ENCODE peak calls at places on chromosomes 6 and 20, in eight cellular contexts. One of them, this sample, is unnamed.

GRCh38 chr6:116115781-116116180 is 10.2 kb downstream of the COL10A1 start:
- DNase-seq in T-helper 2 cell: no peak
- DNase-seq in dorsolateral prefrontal cortex: no peak
- DNase-seq in nephron progenitor cell: no peak
- DNase-seq in NCI-H1417: no peak
- DNase-seq in activated CD8-positive, alpha-beta memory T cell treated with anti-CD3 and anti-CD28 coated beads, Interleukin-2, amount 10 ng/mL, durations not matched to agents 7 days and 5 days: no peak
- DNase-seq in MM.1S: no peak
- DNase-seq in stimulated activated CD4-positive, alpha-beta T cell treated with anti-CD3 and anti-CD28 coated beads, Interleukin-15, amount 100 ng/mL, for 1 hour: no peak
- DNase-seq in this sample: no peak

GRCh38 chr20:3679749-3680700 is 1.8 kb downstream of the ADAM33 start:
- DNase-seq in NCI-H1417: no peak
- DNase-seq in T-helper 2 cell: no peak
- DNase-seq in dorsolateral prefrontal cortex: no peak
- DNase-seq in nephron progenitor cell: no peak
- DNase-seq in stimulated activated CD4-positive, alpha-beta T cell treated with anti-CD3 and anti-CD28 coated beads, Interleukin-15, amount 100 ng/mL, for 1 hour: no peak
- DNase-seq in MM.1S: no peak
- DNase-seq in activated CD8-positive, alpha-beta memory T cell treated with anti-CD3 and anti-CD28 coated beads, Interleukin-2, amount 10 ng/mL, durations not matched to agents 7 days and 5 days: no peak
- DNase-seq in this sample: peak; percentile 63

GRCh38 chr20:44745122-44745521 is 543 bp upstream of the KCNK15 start:
- DNase-seq in NCI-H1417: no peak
- DNase-seq in MM.1S: no peak
- DNase-seq in stimulated activated CD4-positive, alpha-beta T cell treated with anti-CD3 and anti-CD28 coated beads, Interleukin-15, amount 100 ng/mL, for 1 hour: no peak
- DNase-seq in activated CD8-positive, alpha-beta memory T cell treated with anti-CD3 and anti-CD28 coated beads, Interleukin-2, amount 10 ng/mL, durations not matched to agents 7 days and 5 days: no peak
- DNase-seq in T-helper 2 cell: no peak
- DNase-seq in nephron progenitor cell: no peak
- DNase-seq in dorsolateral prefrontal cortex: no peak
- DNase-seq in this sample: no peak

GRCh38 chr6:134145786-134146185 is 93.4 kb upstream of the SLC2A12 start:
- DNase-seq in NCI-H1417: no peak
- DNase-seq in dorsolateral prefrontal cortex: no peak
- DNase-seq in activated CD8-positive, alpha-beta memory T cell treated with anti-CD3 and anti-CD28 coated beads, Interleukin-2, amount 10 ng/mL, durations not matched to agents 7 days and 5 days: no peak
- DNase-seq in nephron progenitor cell: no peak
- DNase-seq in stimulated activated CD4-positive, alpha-beta T cell treated with anti-CD3 and anti-CD28 coated beads, Interleukin-15, amount 100 ng/mL, for 1 hour: no peak
- DNase-seq in T-helper 2 cell: no peak
- DNase-seq in MM.1S: no peak
- DNase-seq in this sample: peak; percentile 39

GRCh38 chr6:156598316-156598715 is 178.9 kb upstream of the ARID1B start:
- DNase-seq in MM.1S: no peak
- DNase-seq in dorsolateral prefrontal cortex: no peak
- DNase-seq in activated CD8-positive, alpha-beta memory T cell treated with anti-CD3 and anti-CD28 coated beads, Interleukin-2, amount 10 ng/mL, durations not matched to agents 7 days and 5 days: no peak
- DNase-seq in nephron progenitor cell: no peak
- DNase-seq in stimulated activated CD4-positive, alpha-beta T cell treated with anti-CD3 and anti-CD28 coated beads, Interleukin-15, amount 100 ng/mL, for 1 hour: no peak
- DNase-seq in T-helper 2 cell: no peak
- DNase-seq in NCI-H1417: no peak
- DNase-seq in this sample: no peak

GRCh38 chr20:58406422-58407001 is 17.5 kb downstream of the VAPB start:
- DNase-seq in NCI-H1417: no peak
- DNase-seq in nephron progenitor cell: no peak
- DNase-seq in dorsolateral prefrontal cortex: no peak
- DNase-seq in stimulated activated CD4-positive, alpha-beta T cell treated with anti-CD3 and anti-CD28 coated beads, Interleukin-15, amount 100 ng/mL, for 1 hour: no peak
- DNase-seq in activated CD8-positive, alpha-beta memory T cell treated with anti-CD3 and anti-CD28 coated beads, Interleukin-2, amount 10 ng/mL, durations not matched to agents 7 days and 5 days: no peak
- DNase-seq in T-helper 2 cell: no peak
- DNase-seq in MM.1S: no peak
- DNase-seq in this sample: no peak

GRCh38 chr20:6008254-6008653 is 45.6 kb downstream of the LRRN4 start:
- DNase-seq in stimulated activated CD4-positive, alpha-beta T cell treated with anti-CD3 and anti-CD28 coated beads, Interleukin-15, amount 100 ng/mL, for 1 hour: no peak
- DNase-seq in activated CD8-positive, alpha-beta memory T cell treated with anti-CD3 and anti-CD28 coated beads, Interleukin-2, amount 10 ng/mL, durations not matched to agents 7 days and 5 days: no peak
- DNase-seq in MM.1S: no peak
- DNase-seq in T-helper 2 cell: no peak
- DNase-seq in dorsolateral prefrontal cortex: peak; percentile 79
- DNase-seq in nephron progenitor cell: no peak
- DNase-seq in NCI-H1417: no peak
- DNase-seq in this sample: peak; percentile 31

GRCh38 chr20:46348972-46349741 is 40.9 kb upstream of the CDH22 start:
- DNase-seq in T-helper 2 cell: peak; percentile 40
- DNase-seq in dorsolateral prefrontal cortex: peak; percentile 65
- DNase-seq in nephron progenitor cell: peak; percentile 82
- DNase-seq in activated CD8-positive, alpha-beta memory T cell treated with anti-CD3 and anti-CD28 coated beads, Interleukin-2, amount 10 ng/mL, durations not matched to agents 7 days and 5 days: peak; percentile 66
- DNase-seq in NCI-H1417: peak; percentile 68
- DNase-seq in MM.1S: no peak
- DNase-seq in stimulated activated CD4-positive, alpha-beta T cell treated with anti-CD3 and anti-CD28 coated beads, Interleukin-15, amount 100 ng/mL, for 1 hour: peak; percentile 21
- DNase-seq in this sample: no peak

GRCh38 chr6:39057251-39058155 is 8.9 kb downstream of the GLP1R start:
- DNase-seq in nephron progenitor cell: no peak
- DNase-seq in activated CD8-positive, alpha-beta memory T cell treated with anti-CD3 and anti-CD28 coated beads, Interleukin-2, amount 10 ng/mL, durations not matched to agents 7 days and 5 days: no peak
- DNase-seq in MM.1S: no peak
- DNase-seq in stimulated activated CD4-positive, alpha-beta T cell treated with anti-CD3 and anti-CD28 coated beads, Interleukin-15, amount 100 ng/mL, for 1 hour: no peak
- DNase-seq in dorsolateral prefrontal cortex: no peak
- DNase-seq in NCI-H1417: no peak
- DNase-seq in T-helper 2 cell: no peak
- DNase-seq in this sample: no peak